ENCODE peak calls at places on chromosomes 3 and 15, in eight cellular contexts. B is heart left ventricle; G is pancreas; I is stomach; H is CD4-positive, alpha-beta T cell; Q is H9; C is mammary epithelial cell; L is dorsolateral prefrontal cortex. P is an unnamed sample.

GRCh38 chr3:28903171-28903601 is 377.7 kb upstream of the RBMS3 start:
- DNase-seq in I (no peak), L (no peak), C (no peak), B (peak; percentile 21), H (no peak), Q (no peak), G (no peak), P (no peak)

GRCh38 chr3:117526485-117527079 is 817.0 kb downstream of the TUSC7 start:
- DNase-seq in L (no peak), Q (no peak), B (no peak), G (peak; percentile 11), I (peak; percentile 26), C (peak; percentile 0), H (no peak), P (peak; percentile 0)

GRCh38 chr3:129809297-129809696 is 84.2 kb downstream of the TMCC1 start:
- DNase-seq in B (no peak), Q (no peak), L (no peak), G (no peak), H (no peak), I (no peak), C (no peak), P (no peak)

GRCh38 chr3:56801151-56801596 is 575 bp downstream of the ARHGEF3 start:
- DNase-seq in L (no peak), H (no peak), C (peak; percentile 35), I (no peak), Q (peak; percentile 31), B (no peak), G (no peak), P (no peak)

GRCh38 chr3:184428561-184429175 is 48.8 kb downstream of the CHRD start:
- DNase-seq in G (no peak), L (no peak), B (no peak), I (no peak), Q (no peak), H (no peak), C (no peak), P (no peak)

GRCh38 chr15:76199106-76200082 is 111.9 kb downstream of the ETFA start:
- DNase-seq in I (no peak), G (no peak), L (peak; percentile 58), Q (no peak), C (peak; percentile 27), B (peak; percentile 87), H (no peak), P (no peak)

GRCh38 chr3:63245842-63246241 is 32.3 kb upstream of the SYNPR start:
- DNase-seq in C (no peak), B (no peak), G (no peak), Q (no peak), I (no peak), L (no peak), H (no peak), P (no peak)

GRCh38 chr15:80695911-80696651 is 971 bp downstream of the ABHD17C start:
- DNase-seq in L (no peak), I (peak; percentile 69), C (peak; percentile 58), H (peak; percentile 10), B (no peak), G (peak; percentile 35), Q (no peak), P (peak; percentile 4)

GRCh38 chr3:148309390-148310035 is 388.2 kb upstream of the AGTR1 start:
- DNase-seq in G (peak; percentile 5), I (no peak), B (no peak), C (peak; percentile 15), Q (peak; percentile 45), L (no peak), H (no peak), P (no peak)

GRCh38 chr3:46500631-46501377 is 3.0 kb downstream of the RTP3 start:
- DNase-seq in G (no peak), Q (no peak), B (no peak), L (no peak), C (peak; percentile 46), I (no peak), H (no peak), P (no peak)

GRCh38 chr3:87298111-87298718 is 21.8 kb upstream of the POU1F1 start:
- DNase-seq in I (no peak), C (peak; percentile 22), H (no peak), L (no peak), G (no peak), B (no peak), Q (no peak), P (no peak)

GRCh38 chr3:9384141-9384828 is 13.1 kb upstream of the SETD5 start:
- DNase-seq in Q (no peak), C (no peak), I (no peak), H (no peak), G (no peak), B (no peak), L (no peak), P (no peak)
- H3K27ac ChIP-seq in Q (no peak overlapping the region), C (no peak overlapping the region), I (peak overlapping the region; percentile 3), H (no peak overlapping the region), G (no peak overlapping the region), B (no peak overlapping the region), L (no peak overlapping the region), P (no peak overlapping the region)

DNA sequence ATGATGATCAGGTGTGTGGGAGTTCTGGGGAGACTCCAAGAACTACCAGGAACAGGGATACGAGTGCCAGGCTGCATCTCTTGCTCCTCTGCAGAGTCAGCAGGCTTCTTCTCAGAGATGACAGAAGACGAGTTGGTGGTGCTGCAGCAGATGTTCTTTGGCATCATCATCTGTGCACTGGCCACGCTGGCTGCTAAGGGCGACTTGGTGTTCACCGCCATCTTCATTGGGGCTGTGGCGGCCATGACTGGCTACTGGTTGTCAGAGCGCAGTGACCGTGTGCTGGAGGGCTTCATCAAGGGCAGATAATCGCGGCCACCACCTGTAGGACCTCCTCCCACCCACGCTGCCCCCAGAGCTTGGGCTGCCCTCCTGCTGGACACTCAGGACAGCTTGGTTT is 7.9 kb downstream of the PRRT3 start:
- DNase-seq in Q (no peak), G (no peak), B (no peak), C (no peak), H (no peak), I (no peak), L (peak; percentile 79), P (no peak)
- H3K27ac ChIP-seq in Q (no peak overlapping the region), G (no peak overlapping the region), B (no peak overlapping the region), C (no peak overlapping the region), H (no peak overlapping the region), I (no peak overlapping the region), L (no peak overlapping the region), P (no peak overlapping the region)

GRCh38 chr3:195154793-195155535 is 116.0 kb downstream of the XXYLT1 start:
- DNase-seq in I (peak; percentile 94), C (peak; percentile 84), B (peak; percentile 91), Q (no peak), L (peak; percentile 84), H (no peak), G (peak; percentile 73), P (no peak)

GRCh38 chr3:195154111-195154791 is 116.7 kb downstream of the XXYLT1 start:
- DNase-seq in G (no peak), C (no peak), Q (no peak), B (no peak), I (no peak), H (no peak), L (no peak), P (no peak)

GRCh38 chr3:195156286-195156890 is 114.6 kb downstream of the XXYLT1 start:
- DNase-seq in I (no peak), L (no peak), G (no peak), Q (no peak), H (no peak), C (no peak), B (no peak), P (no peak)

GRCh38 chr3:195153653-195154052 is 117.3 kb downstream of the XXYLT1 start:
- DNase-seq in G (no peak), B (no peak), C (no peak), Q (no peak), L (no peak), H (no peak), I (no peak), P (no peak)

GRCh38 chr3:195155842-195156241 is 115.1 kb downstream of the XXYLT1 start:
- DNase-seq in H (no peak), C (no peak), L (no peak), G (no peak), B (no peak), Q (no peak), I (no peak), P (no peak)
- H3K27ac ChIP-seq in H (no peak overlapping the region), C (no peak overlapping the region), L (peak overlapping the region; percentile 73), G (no peak overlapping the region), B (peak overlapping the region; percentile 85), Q (no peak overlapping the region), I (peak overlapping the region; percentile 90), P (no peak overlapping the region)

GRCh38 chr3:172277151-172277652 is 171.1 kb downstream of the GHSR start:
- DNase-seq in Q (no peak), I (no peak), C (no peak), H (no peak), L (no peak), B (no peak), G (no peak), P (no peak)

GRCh38 chr3:172280406-172281051 is 167.7 kb downstream of the GHSR start:
- DNase-seq in C (peak; percentile 57), G (no peak), B (no peak), I (no peak), Q (no peak), L (no peak), H (no peak), P (no peak)

GRCh38 chr3:172281884-172282283 is 166.4 kb downstream of the GHSR start:
- DNase-seq in B (no peak), Q (no peak), G (no peak), I (no peak), C (no peak), L (no peak), H (no peak), P (no peak)

GRCh38 chr3:172279974-172280373 is 168.3 kb downstream of the GHSR start:
- DNase-seq in H (no peak), Q (no peak), L (no peak), G (no peak), B (no peak), I (no peak), C (no peak), P (no peak)

DNA sequence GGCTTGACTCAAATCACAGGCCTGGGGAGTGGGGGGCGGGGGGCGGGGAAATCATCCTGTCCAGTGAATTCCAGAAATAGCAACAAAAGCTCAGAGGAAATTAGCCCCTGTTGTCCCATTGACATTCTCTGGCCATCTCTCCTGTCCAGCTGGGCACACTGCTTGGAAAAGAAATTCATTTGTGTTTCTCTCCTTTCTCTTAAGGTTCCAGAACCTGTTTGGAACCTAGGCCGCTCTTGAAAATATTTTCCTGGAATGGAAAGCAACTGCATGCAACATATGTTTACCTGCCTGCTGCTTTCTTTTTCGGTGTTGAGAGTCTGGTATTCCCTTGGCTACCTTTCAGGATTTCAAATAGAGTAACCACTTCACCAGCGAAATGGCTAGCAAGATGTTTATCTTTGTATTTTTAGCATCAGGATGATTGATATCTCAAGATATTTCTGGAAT is 169.0 kb downstream of the GHSR start:
- DNase-seq in C (no peak), H (no peak), B (no peak), I (no peak), G (no peak), L (no peak), Q (no peak), P (no peak)
- H3K27ac ChIP-seq in C (no peak overlapping the region), H (no peak overlapping the region), B (peak overlapping the region; percentile 57), I (peak overlapping the region; percentile 66), G (peak overlapping the region; percentile 14), L (no peak overlapping the region), Q (no peak overlapping the region), P (no peak overlapping the region)

GRCh38 chr15:52730594-52730993 is 51.4 kb upstream of the ATOSA start:
- DNase-seq in H (no peak), L (no peak), B (no peak), G (no peak), I (no peak), Q (no peak), C (no peak), P (no peak)
- H3K27ac ChIP-seq in H (no peak overlapping the region), L (no peak overlapping the region), B (no peak overlapping the region), G (no peak overlapping the region), I (no peak overlapping the region), Q (no peak overlapping the region), C (no peak overlapping the region), P (peak overlapping the region; percentile 56)

P was measured in CD4-positive, CD25-positive, alpha-beta regulatory T cell.